ENCODE peak calls at places on chromosomes 3 and 15, in ten cellular contexts. B, Q, K, N, Z, P, I, E, D and A are unnamed samples.
A peak's percentile ranks its signal among the peaks of the same experiment; 100 is the strongest.

GRCh38 chr15:63940956-63941620 is 105.2 kb downstream of the DAPK2 start:
- DNase-seq in D (peak; percentile 24), I (no peak), Q (no peak), E (no peak), Z (no peak), B (no peak), P (no peak), K (no peak), N (no peak), A (no peak)

GRCh38 chr15:74335396-74335795 is 32.0 kb downstream of the CYP11A1 start:
- DNase-seq in B (no peak), Q (no peak), K (no peak), Z (no peak), P (no peak), I (no peak), N (no peak), E (no peak), D (no peak), A (no peak)

GRCh38 chr15:38496151-38496550 is 42.2 kb downstream of the FAM98B start:
- DNase-seq in I (no peak), D (no peak), Q (no peak), P (no peak), B (no peak), N (no peak), Z (no peak), E (no peak), K (no peak), A (no peak)

GRCh38 chr15:36753173-36753572 is 173.7 kb downstream of the CDIN1 start:
- DNase-seq in P (no peak), B (no peak), Q (no peak), D (no peak), Z (no peak), K (no peak), I (no peak), E (no peak), N (no peak), A (no peak)

GRCh38 chr3:136994772-136995516 is 37.2 kb downstream of the IL20RB start:
- DNase-seq in Q (peak; percentile 95), I (peak; percentile 51), E (no peak), D (peak; percentile 77), K (peak; percentile 89), P (no peak), N (peak; percentile 87), B (peak; percentile 86), Z (no peak), A (peak; percentile 17)

GRCh38 chr3:196320110-196320509 is 2.1 kb upstream of the DYNLT2B start:
- DNase-seq in Q (no peak), P (no peak), D (no peak), Z (no peak), N (no peak), B (no peak), K (no peak), I (no peak), E (no peak), A (no peak)

GRCh38 chr3:23865595-23866396 is 51.0 kb downstream of the NKIRAS1 start:
- DNase-seq in N (no peak), K (no peak), Z (no peak), I (peak; percentile 38), E (peak; percentile 25), P (no peak), Q (no peak), B (no peak), D (no peak), A (no peak)

GRCh38 chr3:55775366-55775765 is 288.3 kb upstream of the WNT5A start:
- DNase-seq in E (no peak), Z (no peak), N (no peak), P (no peak), I (no peak), K (no peak), B (no peak), D (no peak), Q (no peak), A (no peak)

GRCh38 chr3:12934431-12934830 is 93.1 kb upstream of the RPL32 start:
- DNase-seq in E (peak; percentile 41), P (no peak), K (peak; percentile 36), Z (no peak), B (peak; percentile 64), Q (no peak), D (peak; percentile 78), N (no peak), I (no peak), A (no peak)

GRCh38 chr3:171586274-171586673 is 126.1 kb upstream of the TNIK start:
- DNase-seq in N (no peak), Z (no peak), B (no peak), K (no peak), P (no peak), I (no peak), D (no peak), Q (no peak), E (no peak), A (no peak)

GRCh38 chr15:60460931-60461330 is 18.0 kb downstream of the ICE2 start:
- DNase-seq in Q (no peak), P (no peak), D (no peak), B (no peak), K (no peak), E (no peak), N (no peak), Z (no peak), I (peak; percentile 24), A (no peak)

GRCh38 chr3:30435950-30436349 is 170.5 kb upstream of the TGFBR2 start:
- DNase-seq in Q (no peak), Z (no peak), N (no peak), B (no peak), E (no peak), D (no peak), K (no peak), P (no peak), I (no peak), A (no peak)

GRCh38 chr3:192219926-192220325 is 507.4 kb downstream of the FGF12 start:
- DNase-seq in D (no peak), B (no peak), Z (no peak), Q (no peak), N (no peak), I (no peak), P (no peak), K (no peak), E (no peak), A (no peak)

GRCh38 chr3:59877679-59878427 is 828.0 kb upstream of the CFAP20DC start:
- DNase-seq in N (peak; percentile 71), Q (no peak), D (no peak), B (no peak), E (no peak), K (no peak), P (no peak), I (peak; percentile 8), Z (no peak), A (no peak)

GRCh38 chr15:52280326-52281084 is 15.1 kb downstream of the MYO5C start:
- DNase-seq in K (no peak), N (no peak), Q (no peak), E (no peak), P (no peak), I (no peak), D (no peak), B (no peak), Z (no peak), A (no peak)

GRCh38 chr15:101358895-101359294 is 63.8 kb upstream of the SNRPA1 start:
- DNase-seq in Z (no peak), K (no peak), E (no peak), N (no peak), P (no peak), D (peak; percentile 58), I (peak; percentile 18), Q (peak; percentile 41), B (no peak), A (no peak)

GRCh38 chr3:129320825-129321487 is 42.3 kb downstream of the HMCES start:
- DNase-seq in N (no peak), P (no peak), I (no peak), Q (no peak), D (no peak), B (no peak), Z (no peak), E (no peak), K (no peak), A (no peak)
- TF ChIP-seq POLR2A in N (no peak), P (no peak), I (no peak), Q (no peak), D (no peak), B (no peak), Z (no peak), E (no peak), K (no peak), A (no peak)

GRCh38 chr3:42867138-42867537 is 8.5 kb downstream of the CYP8B1 start:
- DNase-seq in Q (no peak), P (no peak), I (no peak), E (no peak), N (no peak), Z (no peak), K (no peak), D (no peak), B (no peak), A (no peak)

GRCh38 chr3:42868841-42869240 is 6.8 kb downstream of the CYP8B1 start:
- DNase-seq in P (no peak), B (no peak), D (no peak), N (no peak), K (no peak), Q (no peak), E (no peak), Z (no peak), I (no peak), A (no peak)

GRCh38 chr3:42864321-42864950 is 11.2 kb downstream of the CYP8B1 start:
- DNase-seq in Z (no peak), I (no peak), E (no peak), B (no peak), K (no peak), P (no peak), Q (no peak), D (no peak), N (no peak), A (no peak)

DNA sequence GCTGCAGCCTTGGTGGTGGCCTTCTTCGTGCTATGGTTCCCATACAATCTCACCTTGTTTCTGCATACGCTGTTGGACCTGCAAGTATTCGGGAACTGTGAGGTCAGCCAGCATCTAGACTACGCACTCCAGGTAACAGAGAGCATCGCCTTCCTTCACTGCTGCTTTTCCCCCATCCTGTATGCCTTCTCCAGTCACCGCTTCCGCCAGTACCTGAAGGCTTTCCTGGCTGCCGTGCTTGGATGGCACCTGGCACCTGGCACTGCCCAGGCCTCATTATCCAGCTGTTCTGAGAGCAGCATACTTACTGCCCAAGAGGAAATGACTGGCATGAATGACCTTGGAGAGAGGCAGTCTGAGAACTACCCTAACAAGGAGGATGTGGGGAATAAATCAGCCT is 10.4 kb downstream of the CYP8B1 start:
- DNase-seq in Z (no peak), Q (no peak), N (no peak), I (no peak), E (no peak), K (no peak), B (no peak), P (no peak), D (no peak), A (no peak)
- TF ChIP-seq POLR2A in Z (no peak), Q (no peak), N (no peak), I (no peak), E (no peak), K (no peak), B (no peak), P (no peak), D (no peak), A (no peak)

GRCh38 chr3:50617911-50618481 is 1.0 kb downstream of the MAPKAPK3 start:
- DNase-seq in Z (no peak), D (no peak), Q (no peak), N (no peak), P (no peak), K (no peak), E (no peak), I (no peak), B (no peak), A (no peak)
- TF ChIP-seq POLR2A in Z (no peak), D (no peak), Q (no peak), N (no peak), P (no peak), K (no peak), E (no peak), I (no peak), B (no peak), A (no peak)

GRCh38 chr15:76905013-76905839 is at the start of gene SCAPER:
- DNase-seq in B (peak; percentile 90), P (peak; percentile 99), Z (peak; percentile 91), D (peak; percentile 95), I (peak; percentile 82), N (peak; percentile 97), E (peak; percentile 79), K (peak; percentile 93), Q (peak; percentile 84), A (peak; percentile 54)
- TF ChIP-seq POLR2A in B (peak; percentile 87), P (peak; percentile 69), Z (peak; percentile 41), D (peak; percentile 16), I (peak; percentile 44), N (peak; percentile 48), E (peak; percentile 47), K (no peak), Q (peak; percentile 2), A (peak; percentile 61)